ENCODE peak calls at places on chromosome X, in nine cellular contexts. One of them, this sample, is unnamed. For H3K27me3, the result is how much of the 10 kb centered on the place peaks cover.

GRCh38 chrX:6026484-6026883 is 202.2 kb downstream of the NLGN4X start:
- DNase-seq in left ventricle myocardium inferior: no peak
- DNase-seq in tibial nerve: no peak
- DNase-seq in cardiac muscle cell: no peak
- DNase-seq in HepG2: no peak
- DNase-seq in hepatocyte: no peak
- DNase-seq in K562: no peak
- DNase-seq in adrenal gland: no peak
- DNase-seq in endodermal cell: no peak
- DNase-seq in this sample: no peak

GRCh38 chrX:20140410-20140809 is 1.2 kb downstream of the EIF1AX start:
- DNase-seq in hepatocyte: no peak
- DNase-seq in endodermal cell: no peak
- DNase-seq in HepG2: no peak
- DNase-seq in K562: no peak
- DNase-seq in left ventricle myocardium inferior: no peak
- DNase-seq in cardiac muscle cell: no peak
- DNase-seq in adrenal gland: no peak
- DNase-seq in tibial nerve: no peak
- DNase-seq in this sample: no peak

GRCh38 chrX:135985974-135986312 is 708 bp downstream of the SLC9A6 start:
- DNase-seq in K562: peak
- DNase-seq in tibial nerve: no peak
- DNase-seq in endodermal cell: no peak
- DNase-seq in left ventricle myocardium inferior: no peak
- DNase-seq in hepatocyte: no peak
- DNase-seq in HepG2: no peak
- DNase-seq in adrenal gland: no peak
- DNase-seq in cardiac muscle cell: no peak
- DNase-seq in this sample: no peak

GRCh38 chrX:71291381-71291780 is 7.9 kb downstream of the NONO start:
- DNase-seq in endodermal cell: no peak
- DNase-seq in K562: no peak
- DNase-seq in left ventricle myocardium inferior: no peak
- DNase-seq in tibial nerve: no peak
- DNase-seq in HepG2: no peak
- DNase-seq in hepatocyte: no peak
- DNase-seq in cardiac muscle cell: no peak
- DNase-seq in adrenal gland: no peak
- DNase-seq in this sample: no peak

GRCh38 chrX:28124416-28124815 is 143.2 kb upstream of the DCAF8L1 start:
- DNase-seq in tibial nerve: no peak
- DNase-seq in cardiac muscle cell: no peak
- DNase-seq in adrenal gland: no peak
- DNase-seq in hepatocyte: no peak
- DNase-seq in endodermal cell: no peak
- DNase-seq in K562: no peak
- DNase-seq in left ventricle myocardium inferior: no peak
- DNase-seq in HepG2: no peak
- DNase-seq in this sample: no peak

GRCh38 chrX:10352536-10352935 is 195.8 kb downstream of the CLCN4 start:
- DNase-seq in hepatocyte: no peak
- DNase-seq in left ventricle myocardium inferior: no peak
- DNase-seq in cardiac muscle cell: no peak
- DNase-seq in adrenal gland: no peak
- DNase-seq in HepG2: no peak
- DNase-seq in tibial nerve: no peak
- DNase-seq in endodermal cell: no peak
- DNase-seq in K562: no peak
- DNase-seq in this sample: no peak

GRCh38 chrX:47233333-47234113 is 714 bp downstream of the USP11 start:
- DNase-seq in cardiac muscle cell: peak
- DNase-seq in left ventricle myocardium inferior: peak
- DNase-seq in HepG2: peak
- DNase-seq in adrenal gland: peak
- DNase-seq in endodermal cell: peak
- DNase-seq in tibial nerve: peak
- DNase-seq in K562: peak
- DNase-seq in hepatocyte: peak
- DNase-seq in this sample: peak

GRCh38 chrX:153662266-153662665 is 11.3 kb downstream of the PNCK start:
- DNase-seq in hepatocyte: peak
- DNase-seq in cardiac muscle cell: peak
- DNase-seq in adrenal gland: peak
- DNase-seq in tibial nerve: peak
- DNase-seq in K562: no peak
- DNase-seq in left ventricle myocardium inferior: peak
- DNase-seq in HepG2: peak
- DNase-seq in endodermal cell: peak
- DNase-seq in this sample: peak

GRCh38 chrX:17374619-17375360 is at the start of gene NHS:
- DNase-seq in tibial nerve: peak
- DNase-seq in cardiac muscle cell: peak
- DNase-seq in endodermal cell: peak
- DNase-seq in hepatocyte: peak
- DNase-seq in K562: peak
- DNase-seq in HepG2: no peak
- DNase-seq in left ventricle myocardium inferior: peak
- DNase-seq in adrenal gland: peak
- DNase-seq in this sample: peak

GRCh38 chrX:4451591-4451990 is 738.1 kb upstream of the PRKX start:
- DNase-seq in K562: no peak
- DNase-seq in tibial nerve: no peak
- DNase-seq in left ventricle myocardium inferior: no peak
- DNase-seq in adrenal gland: no peak
- DNase-seq in endodermal cell: no peak
- DNase-seq in cardiac muscle cell: no peak
- DNase-seq in hepatocyte: no peak
- DNase-seq in HepG2: no peak
- DNase-seq in this sample: no peak

GRCh38 chrX:84187501-84188319 is at the start of gene RPS6KA6:
- DNase-seq in left ventricle myocardium inferior: peak
- DNase-seq in cardiac muscle cell: peak
- DNase-seq in HepG2: no peak
- DNase-seq in endodermal cell: peak
- DNase-seq in adrenal gland: peak
- DNase-seq in hepatocyte: peak
- DNase-seq in tibial nerve: peak
- DNase-seq in K562: no peak
- DNase-seq in this sample: peak

GRCh38 chrX:85107407-85107806 is 103.7 kb downstream of the APOOL start:
- DNase-seq in K562: no peak
- DNase-seq in adrenal gland: no peak
- DNase-seq in HepG2: no peak
- DNase-seq in left ventricle myocardium inferior: no peak
- DNase-seq in tibial nerve: no peak
- DNase-seq in hepatocyte: no peak
- DNase-seq in endodermal cell: no peak
- DNase-seq in cardiac muscle cell: no peak
- DNase-seq in this sample: peak

GRCh38 chrX:65451663-65452062 is 82.9 kb downstream of the LAS1L start:
- DNase-seq in endodermal cell: peak
- DNase-seq in left ventricle myocardium inferior: no peak
- DNase-seq in K562: peak
- DNase-seq in hepatocyte: peak
- DNase-seq in adrenal gland: peak
- DNase-seq in HepG2: peak
- DNase-seq in tibial nerve: no peak
- DNase-seq in cardiac muscle cell: peak
- DNase-seq in this sample: no peak

GRCh38 chrX:35711281-35711680 is 86.9 kb upstream of the MAGEB16 start:
- DNase-seq in HepG2: no peak
- DNase-seq in K562: no peak
- DNase-seq in tibial nerve: no peak
- DNase-seq in adrenal gland: no peak
- DNase-seq in cardiac muscle cell: no peak
- DNase-seq in endodermal cell: no peak
- DNase-seq in hepatocyte: no peak
- DNase-seq in left ventricle myocardium inferior: no peak
- DNase-seq in this sample: no peak

GRCh38 chrX:72566448-72566847 is 6.2 kb downstream of the HDAC8 start:
- DNase-seq in adrenal gland: no peak
- DNase-seq in endodermal cell: no peak
- DNase-seq in tibial nerve: no peak
- DNase-seq in HepG2: no peak
- DNase-seq in K562: no peak
- DNase-seq in hepatocyte: no peak
- DNase-seq in cardiac muscle cell: no peak
- DNase-seq in left ventricle myocardium inferior: no peak
- DNase-seq in this sample: no peak

GRCh38 chrX:17860811-17861495 is at the start of gene RAI2:
- DNase-seq in endodermal cell: peak
- DNase-seq in K562: peak
- DNase-seq in left ventricle myocardium inferior: peak
- DNase-seq in HepG2: no peak
- DNase-seq in hepatocyte: peak
- DNase-seq in adrenal gland: peak
- DNase-seq in cardiac muscle cell: peak
- DNase-seq in tibial nerve: peak
- DNase-seq in this sample: peak

GRCh38 chrX:7147978-7148824 is at the start of gene PUDP:
- DNase-seq in K562: peak
- DNase-seq in left ventricle myocardium inferior: peak
- DNase-seq in cardiac muscle cell: peak
- DNase-seq in endodermal cell: peak
- DNase-seq in HepG2: peak
- DNase-seq in tibial nerve: peak
- DNase-seq in hepatocyte: peak
- DNase-seq in adrenal gland: peak
- DNase-seq in this sample: peak

GRCh38 chrX:634306-634958 is 3.8 kb downstream of the SHOX start:
- DNase-seq in left ventricle myocardium inferior: no peak
- DNase-seq in endodermal cell: peak
- DNase-seq in hepatocyte: no peak
- DNase-seq in K562: no peak
- DNase-seq in tibial nerve: no peak
- DNase-seq in cardiac muscle cell: no peak
- DNase-seq in adrenal gland: no peak
- DNase-seq in HepG2: no peak
- DNase-seq in this sample: peak

DNA sequence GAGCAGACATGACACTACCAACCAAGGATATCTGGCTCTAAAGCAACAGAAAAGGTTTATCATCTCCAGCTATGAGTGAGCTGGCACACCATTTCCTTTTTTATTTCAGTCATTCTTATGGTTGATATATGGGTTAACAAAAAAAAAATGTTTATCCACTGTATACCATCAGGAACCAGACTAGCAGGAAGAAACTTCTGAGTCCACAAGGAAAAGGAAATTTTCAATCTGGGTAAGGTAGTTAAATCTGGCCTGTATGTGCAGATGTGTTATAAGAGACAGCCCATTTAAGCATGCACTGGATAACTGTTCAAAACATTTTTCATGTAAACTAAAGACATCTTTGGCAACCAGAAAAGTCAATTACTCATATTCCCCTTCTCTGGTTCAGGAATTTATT is 35.0 kb downstream of the AMMECR1 start:
- DNase-seq in adrenal gland: no peak
- DNase-seq in HepG2: no peak
- DNase-seq in hepatocyte: no peak
- DNase-seq in left ventricle myocardium inferior: no peak
- DNase-seq in cardiac muscle cell: no peak
- DNase-seq in K562: no peak
- DNase-seq in endodermal cell: no peak
- DNase-seq in tibial nerve: no peak
- DNase-seq in this sample: no peak
- H3K27me3 ChIP-seq in adrenal gland: under half
- H3K27me3 ChIP-seq in HepG2: under half
- H3K27me3 ChIP-seq in hepatocyte: under half
- H3K27me3 ChIP-seq in left ventricle myocardium inferior: under half
- H3K27me3 ChIP-seq in cardiac muscle cell: under half
- H3K27me3 ChIP-seq in K562: under half
- H3K27me3 ChIP-seq in endodermal cell: under half
- H3K27me3 ChIP-seq in tibial nerve: under half
- H3K27me3 ChIP-seq in this sample: under half

GRCh38 chrX:66728818-66729271 is 90.0 kb upstream of the EDA2R start:
- DNase-seq in HepG2: peak
- DNase-seq in cardiac muscle cell: peak
- DNase-seq in K562: peak
- DNase-seq in hepatocyte: peak
- DNase-seq in adrenal gland: peak
- DNase-seq in endodermal cell: peak
- DNase-seq in tibial nerve: peak
- DNase-seq in left ventricle myocardium inferior: peak
- DNase-seq in this sample: peak
- H3K27ac ChIP-seq in HepG2: no peak
- H3K27ac ChIP-seq in cardiac muscle cell: peak
- H3K27ac ChIP-seq in K562: peak
- H3K27ac ChIP-seq in hepatocyte: peak
- H3K27ac ChIP-seq in adrenal gland: no peak
- H3K27ac ChIP-seq in endodermal cell: no peak
- H3K27ac ChIP-seq in tibial nerve: no peak
- H3K27ac ChIP-seq in left ventricle myocardium inferior: no peak
- H3K27ac ChIP-seq in this sample: peak

GRCh38 chrX:2547746-2548145 is 47.0 kb upstream of the DHRSX start:
- DNase-seq in cardiac muscle cell: no peak
- DNase-seq in HepG2: no peak
- DNase-seq in endodermal cell: no peak
- DNase-seq in left ventricle myocardium inferior: no peak
- DNase-seq in adrenal gland: no peak
- DNase-seq in K562: no peak
- DNase-seq in tibial nerve: no peak
- DNase-seq in hepatocyte: no peak
- DNase-seq in this sample: no peak

GRCh38 chrX:2552621-2553297 is 52.0 kb upstream of the DHRSX start:
- DNase-seq in cardiac muscle cell: no peak
- DNase-seq in K562: no peak
- DNase-seq in adrenal gland: no peak
- DNase-seq in endodermal cell: no peak
- DNase-seq in hepatocyte: peak
- DNase-seq in left ventricle myocardium inferior: no peak
- DNase-seq in tibial nerve: peak
- DNase-seq in HepG2: peak
- DNase-seq in this sample: no peak

GRCh38 chrX:2549874-2550273 is 49.1 kb upstream of the DHRSX start:
- DNase-seq in cardiac muscle cell: no peak
- DNase-seq in adrenal gland: no peak
- DNase-seq in HepG2: no peak
- DNase-seq in left ventricle myocardium inferior: no peak
- DNase-seq in K562: no peak
- DNase-seq in hepatocyte: peak
- DNase-seq in endodermal cell: peak
- DNase-seq in tibial nerve: no peak
- DNase-seq in this sample: peak

GRCh38 chrX:2548731-2549423 is 48.1 kb upstream of the DHRSX start:
- DNase-seq in hepatocyte: peak
- DNase-seq in endodermal cell: peak
- DNase-seq in cardiac muscle cell: no peak
- DNase-seq in adrenal gland: no peak
- DNase-seq in tibial nerve: no peak
- DNase-seq in HepG2: no peak
- DNase-seq in left ventricle myocardium inferior: no peak
- DNase-seq in K562: no peak
- DNase-seq in this sample: no peak

GRCh38 chrX:2550288-2551020 is 49.7 kb upstream of the DHRSX start:
- DNase-seq in endodermal cell: no peak
- DNase-seq in cardiac muscle cell: no peak
- DNase-seq in tibial nerve: no peak
- DNase-seq in K562: no peak
- DNase-seq in adrenal gland: no peak
- DNase-seq in HepG2: no peak
- DNase-seq in left ventricle myocardium inferior: no peak
- DNase-seq in hepatocyte: peak
- DNase-seq in this sample: no peak
- H3K4me3 ChIP-seq in endodermal cell: peak
- H3K4me3 ChIP-seq in cardiac muscle cell: no peak
- H3K4me3 ChIP-seq in tibial nerve: no peak
- H3K4me3 ChIP-seq in K562: no peak
- H3K4me3 ChIP-seq in adrenal gland: no peak
- H3K4me3 ChIP-seq in HepG2: no peak
- H3K4me3 ChIP-seq in left ventricle myocardium inferior: no peak
- H3K4me3 ChIP-seq in hepatocyte: no peak
- H3K4me3 ChIP-seq in this sample: peak

GRCh38 chrX:108312011-108312410 is 126.2 kb downstream of the COL4A6 start:
- DNase-seq in left ventricle myocardium inferior: no peak
- DNase-seq in hepatocyte: no peak
- DNase-seq in K562: no peak
- DNase-seq in endodermal cell: no peak
- DNase-seq in adrenal gland: no peak
- DNase-seq in HepG2: no peak
- DNase-seq in tibial nerve: no peak
- DNase-seq in cardiac muscle cell: no peak
- DNase-seq in this sample: no peak
- H3K27me3 ChIP-seq in left ventricle myocardium inferior: under half
- H3K27me3 ChIP-seq in hepatocyte: under half
- H3K27me3 ChIP-seq in K562: under half
- H3K27me3 ChIP-seq in endodermal cell: under half
- H3K27me3 ChIP-seq in adrenal gland: under half
- H3K27me3 ChIP-seq in HepG2: under half
- H3K27me3 ChIP-seq in tibial nerve: under half
- H3K27me3 ChIP-seq in cardiac muscle cell: under half
- H3K27me3 ChIP-seq in this sample: under half